ENCODE peak calls at places on chromosomes 7 and 10, in seven cellular contexts. One of them, this sample, is unnamed.

GRCh38 chr7:130943336-130943901 is 209.4 kb upstream of the KLF14 start:
- DNase-seq in fibroblast of lung: peak; percentile 92
- DNase-seq in CD4-positive, alpha-beta T cell: no peak
- DNase-seq in progenitor cell of endocrine pancreas: no peak
- DNase-seq in cardiac muscle cell: no peak
- DNase-seq in activated B cell treated with CpG ODN at 0.5 μM for 24 hours: no peak
- DNase-seq in HCT116: no peak
- DNase-seq in this sample: no peak

GRCh38 chr10:107425844-107426553 is 261.5 kb upstream of the SORCS1 start:
- DNase-seq in fibroblast of lung: no peak
- DNase-seq in CD4-positive, alpha-beta T cell: no peak
- DNase-seq in progenitor cell of endocrine pancreas: no peak
- DNase-seq in cardiac muscle cell: no peak
- DNase-seq in activated B cell treated with CpG ODN at 0.5 μM for 24 hours: no peak
- DNase-seq in HCT116: no peak
- DNase-seq in this sample: no peak

GRCh38 chr10:75724047-75724446 is 292.6 kb downstream of the LRMDA start:
- DNase-seq in fibroblast of lung: no peak
- DNase-seq in CD4-positive, alpha-beta T cell: no peak
- DNase-seq in progenitor cell of endocrine pancreas: no peak
- DNase-seq in cardiac muscle cell: no peak
- DNase-seq in activated B cell treated with CpG ODN at 0.5 μM for 24 hours: no peak
- DNase-seq in HCT116: no peak
- DNase-seq in this sample: no peak

GRCh38 chr10:65142641-65143435 is 1621.6 kb downstream of the REEP3 start:
- DNase-seq in fibroblast of lung: no peak
- DNase-seq in CD4-positive, alpha-beta T cell: no peak
- DNase-seq in progenitor cell of endocrine pancreas: no peak
- DNase-seq in cardiac muscle cell: no peak
- DNase-seq in activated B cell treated with CpG ODN at 0.5 μM for 24 hours: no peak
- DNase-seq in HCT116: no peak
- DNase-seq in this sample: no peak

GRCh38 chr7:91327341-91327740 is 63.1 kb downstream of the FZD1 start:
- DNase-seq in fibroblast of lung: no peak
- DNase-seq in CD4-positive, alpha-beta T cell: no peak
- DNase-seq in progenitor cell of endocrine pancreas: no peak
- DNase-seq in cardiac muscle cell: no peak
- DNase-seq in activated B cell treated with CpG ODN at 0.5 μM for 24 hours: no peak
- DNase-seq in HCT116: no peak
- DNase-seq in this sample: no peak

GRCh38 chr10:33509231-33509871 is 174.9 kb upstream of the NRP1 start:
- DNase-seq in fibroblast of lung: peak; percentile 80
- DNase-seq in CD4-positive, alpha-beta T cell: no peak
- DNase-seq in progenitor cell of endocrine pancreas: no peak
- DNase-seq in cardiac muscle cell: no peak
- DNase-seq in activated B cell treated with CpG ODN at 0.5 μM for 24 hours: no peak
- DNase-seq in HCT116: peak; percentile 56
- DNase-seq in this sample: no peak

GRCh38 chr7:140734096-140734495 is 37.6 kb downstream of the NDUFB2 start:
- DNase-seq in fibroblast of lung: no peak
- DNase-seq in CD4-positive, alpha-beta T cell: no peak
- DNase-seq in progenitor cell of endocrine pancreas: no peak
- DNase-seq in cardiac muscle cell: no peak
- DNase-seq in activated B cell treated with CpG ODN at 0.5 μM for 24 hours: no peak
- DNase-seq in HCT116: no peak
- DNase-seq in this sample: no peak

GRCh38 chr7:157411580-157411979 is 74.8 kb downstream of the DNAJB6 start:
- DNase-seq in fibroblast of lung: no peak
- DNase-seq in CD4-positive, alpha-beta T cell: peak; percentile 48
- DNase-seq in progenitor cell of endocrine pancreas: no peak
- DNase-seq in cardiac muscle cell: no peak
- DNase-seq in activated B cell treated with CpG ODN at 0.5 μM for 24 hours: no peak
- DNase-seq in HCT116: no peak
- DNase-seq in this sample: no peak

GRCh38 chr10:10881132-10881813 is 136.4 kb upstream of the CELF2 start:
- DNase-seq in fibroblast of lung: no peak
- DNase-seq in CD4-positive, alpha-beta T cell: no peak
- DNase-seq in progenitor cell of endocrine pancreas: no peak
- DNase-seq in cardiac muscle cell: no peak
- DNase-seq in activated B cell treated with CpG ODN at 0.5 μM for 24 hours: no peak
- DNase-seq in HCT116: no peak
- DNase-seq in this sample: no peak

GRCh38 chr10:12299222-12299973 is 49.9 kb upstream of the CAMK1D start:
- DNase-seq in fibroblast of lung: no peak
- DNase-seq in CD4-positive, alpha-beta T cell: no peak
- DNase-seq in progenitor cell of endocrine pancreas: no peak
- DNase-seq in cardiac muscle cell: no peak
- DNase-seq in activated B cell treated with CpG ODN at 0.5 μM for 24 hours: no peak
- DNase-seq in HCT116: no peak
- DNase-seq in this sample: no peak

GRCh38 chr7:105578496-105578895 is 2.8 kb downstream of the EFCAB10 start:
- DNase-seq in fibroblast of lung: no peak
- DNase-seq in CD4-positive, alpha-beta T cell: no peak
- DNase-seq in progenitor cell of endocrine pancreas: no peak
- DNase-seq in cardiac muscle cell: no peak
- DNase-seq in activated B cell treated with CpG ODN at 0.5 μM for 24 hours: no peak
- DNase-seq in HCT116: no peak
- DNase-seq in this sample: no peak

DNA sequence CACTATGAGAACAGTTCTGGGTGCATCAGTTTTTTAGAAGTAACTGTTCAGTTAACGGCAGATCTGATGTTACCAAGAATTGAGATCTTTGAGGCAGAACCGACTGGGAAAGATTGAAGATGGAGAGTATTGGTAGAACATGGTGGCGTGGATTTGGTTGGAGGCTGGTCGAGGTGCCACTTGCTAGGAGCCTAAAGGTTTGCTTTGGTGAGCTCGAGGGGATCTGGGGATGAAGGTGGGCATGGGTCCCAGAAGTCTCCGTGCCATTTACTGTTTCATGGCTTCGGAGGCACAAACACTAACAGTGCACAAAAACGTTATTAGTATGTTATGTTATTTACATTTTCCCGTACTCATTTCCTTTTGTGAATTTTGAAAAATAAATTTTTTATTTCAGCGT is 81.4 kb downstream of the ADCY1 start:
- DNase-seq in fibroblast of lung: no peak
- DNase-seq in CD4-positive, alpha-beta T cell: no peak
- DNase-seq in progenitor cell of endocrine pancreas: no peak
- DNase-seq in cardiac muscle cell: no peak
- DNase-seq in activated B cell treated with CpG ODN at 0.5 μM for 24 hours: no peak
- DNase-seq in HCT116: no peak
- DNase-seq in this sample: no peak
- TF ChIP-seq CTCF in fibroblast of lung: no peak
- TF ChIP-seq CTCF in CD4-positive, alpha-beta T cell: no peak
- TF ChIP-seq CTCF in progenitor cell of endocrine pancreas: no peak
- TF ChIP-seq CTCF in cardiac muscle cell: no peak
- TF ChIP-seq CTCF in activated B cell treated with CpG ODN at 0.5 μM for 24 hours: no peak
- TF ChIP-seq CTCF in HCT116: no peak
- TF ChIP-seq CTCF in this sample: no peak

DNA sequence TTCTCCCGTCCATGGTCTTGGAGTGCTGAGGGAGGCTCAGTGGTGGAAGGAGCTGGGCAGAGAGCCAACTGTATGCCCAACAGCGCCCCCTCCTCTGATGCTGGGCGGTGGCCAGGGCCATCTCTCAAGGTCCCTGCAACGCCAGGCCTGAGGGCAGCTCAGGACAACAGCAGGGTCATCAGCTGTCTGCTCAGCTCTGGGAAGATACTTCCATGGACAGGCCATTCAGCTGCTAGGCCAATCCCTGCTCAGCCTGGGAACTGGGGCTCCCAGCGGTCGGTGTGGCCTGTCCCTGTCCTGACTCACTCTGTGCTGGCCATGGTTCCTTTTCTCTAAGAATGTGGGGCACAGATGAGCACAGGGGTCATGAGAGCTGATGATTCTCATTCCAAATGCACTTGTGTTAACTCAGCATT is 72.8 kb downstream of the ADCY1 start:
- DNase-seq in fibroblast of lung: no peak
- DNase-seq in CD4-positive, alpha-beta T cell: no peak
- DNase-seq in progenitor cell of endocrine pancreas: no peak
- DNase-seq in cardiac muscle cell: peak; percentile 6
- DNase-seq in activated B cell treated with CpG ODN at 0.5 μM for 24 hours: no peak
- DNase-seq in HCT116: no peak
- DNase-seq in this sample: no peak
- TF ChIP-seq CTCF in fibroblast of lung: no peak
- TF ChIP-seq CTCF in CD4-positive, alpha-beta T cell: no peak
- TF ChIP-seq CTCF in progenitor cell of endocrine pancreas: no peak
- TF ChIP-seq CTCF in cardiac muscle cell: no peak
- TF ChIP-seq CTCF in activated B cell treated with CpG ODN at 0.5 μM for 24 hours: no peak
- TF ChIP-seq CTCF in HCT116: no peak
- TF ChIP-seq CTCF in this sample: no peak

GRCh38 chr7:79284226-79284625 is 169.2 kb downstream of the MAGI2 start:
- DNase-seq in fibroblast of lung: peak; percentile 26
- DNase-seq in CD4-positive, alpha-beta T cell: no peak
- DNase-seq in progenitor cell of endocrine pancreas: no peak
- DNase-seq in cardiac muscle cell: no peak
- DNase-seq in activated B cell treated with CpG ODN at 0.5 μM for 24 hours: no peak
- DNase-seq in HCT116: no peak
- DNase-seq in this sample: no peak

GRCh38 chr7:79282882-79283602 is 170.4 kb downstream of the MAGI2 start:
- DNase-seq in fibroblast of lung: peak; percentile 94
- DNase-seq in CD4-positive, alpha-beta T cell: no peak
- DNase-seq in progenitor cell of endocrine pancreas: no peak
- DNase-seq in cardiac muscle cell: no peak
- DNase-seq in activated B cell treated with CpG ODN at 0.5 μM for 24 hours: no peak
- DNase-seq in HCT116: no peak
- DNase-seq in this sample: no peak

GRCh38 chr7:79286181-79286580 is 167.3 kb downstream of the MAGI2 start:
- DNase-seq in fibroblast of lung: no peak
- DNase-seq in CD4-positive, alpha-beta T cell: no peak
- DNase-seq in progenitor cell of endocrine pancreas: no peak
- DNase-seq in cardiac muscle cell: no peak
- DNase-seq in activated B cell treated with CpG ODN at 0.5 μM for 24 hours: no peak
- DNase-seq in HCT116: no peak
- DNase-seq in this sample: no peak

GRCh38 chr7:79281406-79281805 is 172.1 kb downstream of the MAGI2 start:
- DNase-seq in fibroblast of lung: peak; percentile 41
- DNase-seq in CD4-positive, alpha-beta T cell: no peak
- DNase-seq in progenitor cell of endocrine pancreas: no peak
- DNase-seq in cardiac muscle cell: no peak
- DNase-seq in activated B cell treated with CpG ODN at 0.5 μM for 24 hours: no peak
- DNase-seq in HCT116: no peak
- DNase-seq in this sample: no peak

DNA sequence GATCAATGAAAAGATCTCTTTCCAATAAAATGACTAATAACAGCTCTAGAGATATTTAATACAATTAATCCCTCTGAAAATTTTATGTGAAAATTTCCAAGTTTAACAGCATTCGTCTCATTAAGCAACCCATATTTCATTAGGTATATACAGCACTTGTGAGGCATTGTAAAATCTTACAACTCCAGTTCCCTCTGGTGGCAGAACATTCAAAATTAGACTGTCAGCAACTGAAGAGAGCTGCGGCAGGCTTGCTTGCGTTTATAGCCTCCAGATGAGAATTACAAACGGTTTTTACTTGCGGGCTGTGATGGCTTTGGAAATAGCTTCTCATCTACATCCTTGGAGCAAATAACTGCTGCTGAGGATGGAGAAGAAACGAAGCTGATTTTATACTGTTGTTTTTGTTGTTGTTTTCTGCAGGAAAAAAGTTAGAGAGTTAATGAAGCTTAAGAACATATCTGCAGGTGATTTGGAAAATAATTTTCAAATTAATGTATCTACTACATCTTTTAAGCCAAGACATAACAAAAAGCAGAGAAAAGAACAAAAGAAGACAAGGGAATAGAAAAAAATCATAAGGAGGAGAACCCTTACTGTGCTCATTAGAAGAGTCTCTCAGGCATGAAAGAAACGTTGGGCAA is 171.3 kb downstream of the MAGI2 start:
- DNase-seq in fibroblast of lung: peak; percentile 86
- DNase-seq in CD4-positive, alpha-beta T cell: no peak
- DNase-seq in progenitor cell of endocrine pancreas: no peak
- DNase-seq in cardiac muscle cell: peak; percentile 49
- DNase-seq in activated B cell treated with CpG ODN at 0.5 μM for 24 hours: no peak
- DNase-seq in HCT116: peak; percentile 35
- DNase-seq in this sample: no peak
- TF ChIP-seq CTCF in fibroblast of lung: peak; percentile 55
- TF ChIP-seq CTCF in CD4-positive, alpha-beta T cell: no peak
- TF ChIP-seq CTCF in progenitor cell of endocrine pancreas: peak; percentile 46
- TF ChIP-seq CTCF in cardiac muscle cell: peak; percentile 59
- TF ChIP-seq CTCF in activated B cell treated with CpG ODN at 0.5 μM for 24 hours: no peak
- TF ChIP-seq CTCF in HCT116: peak; percentile 47
- TF ChIP-seq CTCF in this sample: peak; percentile 44

GRCh38 chr7:120332433-120332832 is 59.5 kb downstream of the KCND2 start:
- DNase-seq in fibroblast of lung: no peak
- DNase-seq in CD4-positive, alpha-beta T cell: no peak
- DNase-seq in progenitor cell of endocrine pancreas: no peak
- DNase-seq in cardiac muscle cell: no peak
- DNase-seq in activated B cell treated with CpG ODN at 0.5 μM for 24 hours: no peak
- DNase-seq in HCT116: no peak
- DNase-seq in this sample: no peak

GRCh38 chr7:120334475-120334874 is 61.5 kb downstream of the KCND2 start:
- DNase-seq in fibroblast of lung: no peak
- DNase-seq in CD4-positive, alpha-beta T cell: no peak
- DNase-seq in progenitor cell of endocrine pancreas: no peak
- DNase-seq in cardiac muscle cell: no peak
- DNase-seq in activated B cell treated with CpG ODN at 0.5 μM for 24 hours: no peak
- DNase-seq in HCT116: no peak
- DNase-seq in this sample: no peak

DNA sequence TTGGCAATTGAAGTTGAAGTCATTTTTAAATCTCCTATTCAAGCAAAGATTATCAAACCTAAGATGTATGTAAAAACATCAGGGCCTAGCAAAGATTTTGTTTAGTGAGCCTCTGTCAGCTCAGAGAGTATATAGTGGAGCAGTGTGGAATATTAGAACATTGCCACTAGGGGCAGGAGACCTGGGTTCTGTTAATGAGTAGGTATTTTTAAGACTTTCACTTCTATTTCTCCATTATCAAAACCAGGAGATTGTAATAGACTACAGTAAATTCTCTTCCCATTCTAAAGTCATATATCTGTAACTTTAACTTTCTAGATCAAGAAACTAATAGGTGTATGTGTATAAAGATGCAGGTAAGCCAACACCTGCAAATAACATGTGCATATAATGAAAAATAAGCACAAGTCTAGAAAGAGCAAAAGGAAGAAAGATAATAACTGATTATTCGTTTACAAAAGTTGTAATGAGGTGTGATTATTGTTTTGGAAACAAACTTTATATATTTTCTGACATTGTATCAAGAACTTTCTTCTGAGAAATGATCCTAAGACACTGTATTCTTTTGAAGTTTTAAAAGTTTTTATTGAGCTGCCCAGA is 64.4 kb downstream of the KCND2 start:
- DNase-seq in fibroblast of lung: peak; percentile 4
- DNase-seq in CD4-positive, alpha-beta T cell: no peak
- DNase-seq in progenitor cell of endocrine pancreas: no peak
- DNase-seq in cardiac muscle cell: peak; percentile 35
- DNase-seq in activated B cell treated with CpG ODN at 0.5 μM for 24 hours: no peak
- DNase-seq in HCT116: peak; percentile 21
- DNase-seq in this sample: no peak
- TF ChIP-seq CTCF in fibroblast of lung: peak; percentile 12
- TF ChIP-seq CTCF in CD4-positive, alpha-beta T cell: no peak
- TF ChIP-seq CTCF in progenitor cell of endocrine pancreas: peak; percentile 68
- TF ChIP-seq CTCF in cardiac muscle cell: peak; percentile 51
- TF ChIP-seq CTCF in activated B cell treated with CpG ODN at 0.5 μM for 24 hours: no peak
- TF ChIP-seq CTCF in HCT116: peak; percentile 85
- TF ChIP-seq CTCF in this sample: peak; percentile 49